ENCODE peak calls at places on chromosomes 11 and 22, in four cellular contexts. Q, M, G and B are unnamed samples.

GRCh38 chr11:123231263-123231662 is 36.2 kb upstream of the CLMP start:
- DNase-seq in G (no peak), Q (no peak), M (no peak), B (peak; percentile 28)

GRCh38 chr22:33853200-33854097 is 66.8 kb downstream of the LARGE1 start:
- DNase-seq in G (peak; percentile 53), Q (no peak), M (no peak), B (peak; percentile 19)

GRCh38 chr11:10633261-10633660 is 60.3 kb downstream of the IRAG1 start:
- DNase-seq in Q (no peak), M (no peak), G (no peak), B (no peak)

GRCh38 chr11:8593935-8594909 is at the start of gene STK33:
- DNase-seq in Q (peak; percentile 88), M (peak; percentile 34), G (no peak), B (peak; percentile 43)

GRCh38 chr11:5367461-5368074 is 16.0 kb upstream of the OR51M1 start:
- DNase-seq in Q (no peak), M (no peak), G (no peak), B (no peak)

GRCh38 chr22:35868938-35869337 is 151.3 kb downstream of the APOL5 start:
- DNase-seq in G (no peak), Q (no peak), M (no peak), B (no peak)

GRCh38 chr11:100684101-100685065 is 2.7 kb upstream of the ARHGAP42 start:
- DNase-seq in Q (no peak), M (peak; percentile 12), G (no peak), B (peak; percentile 21)

GRCh38 chr11:119319702-119320592 is 3.0 kb upstream of the MCAM start:
- DNase-seq in G (no peak), Q (no peak), M (no peak), B (no peak)

GRCh38 chr11:86398106-86398505 is 23.4 kb downstream of the CCDC81 start:
- DNase-seq in M (no peak), G (no peak), Q (no peak), B (no peak)

GRCh38 chr22:27314276-27314807 is 487.2 kb downstream of the MN1 start:
- DNase-seq in G (no peak), M (no peak), Q (no peak), B (no peak)

GRCh38 chr11:37532271-37532670 is 934.2 kb upstream of the RAG2 start:
- DNase-seq in M (no peak), G (no peak), Q (no peak), B (no peak)

GRCh38 chr22:17969732-17970131 is 54.6 kb downstream of the MICAL3 start:
- DNase-seq in M (no peak), G (no peak), Q (no peak), B (no peak)

GRCh38 chr22:49756201-49756600 is 71.5 kb downstream of the BRD1 start:
- DNase-seq in G (no peak), M (no peak), Q (no peak), B (no peak)

GRCh38 chr11:131966667-131967066 is 596.3 kb downstream of the NTM start:
- DNase-seq in Q (no peak), G (no peak), M (no peak), B (no peak)

GRCh38 chr22:17318817-17319216 is 50.4 kb upstream of the CECR2 start:
- DNase-seq in M (no peak), Q (no peak), G (no peak), B (no peak)

GRCh38 chr11:1088927-1089737 is 14.5 kb downstream of the MUC2 start:
- DNase-seq in G (no peak), M (no peak), Q (no peak), B (no peak)

GRCh38 chr11:498297-499181 is 8.5 kb downstream of the RNH1 start:
- DNase-seq in G (no peak), M (no peak), Q (no peak), B (no peak)

GRCh38 chr11:86955674-86956522 is 703 bp upstream of the FZD4 start:
- DNase-seq in Q (peak; percentile 88), M (peak; percentile 34), G (peak; percentile 5), B (peak; percentile 88)

GRCh38 chr11:30788849-30789248 is 202.7 kb upstream of the MPPED2 start:
- DNase-seq in M (no peak), G (no peak), Q (no peak), B (no peak)
- TF ChIP-seq ZNF274 in M (no peak), G (no peak), Q (no peak), B (no peak)

GRCh38 chr22:37336474-37337028 is 54.2 kb downstream of the CYTH4 start:
- DNase-seq in Q (no peak), G (no peak), M (no peak), B (no peak)

GRCh38 chr22:37335819-37336199 is 53.5 kb downstream of the CYTH4 start:
- DNase-seq in M (no peak), G (no peak), Q (no peak), B (no peak)

GRCh38 chr22:37333724-37334460 is 51.6 kb downstream of the CYTH4 start:
- DNase-seq in Q (no peak), G (no peak), M (no peak), B (no peak)

GRCh38 chr22:37334461-37334858 is 52.2 kb downstream of the CYTH4 start:
- DNase-seq in Q (no peak), G (no peak), M (no peak), B (no peak)

DNA sequence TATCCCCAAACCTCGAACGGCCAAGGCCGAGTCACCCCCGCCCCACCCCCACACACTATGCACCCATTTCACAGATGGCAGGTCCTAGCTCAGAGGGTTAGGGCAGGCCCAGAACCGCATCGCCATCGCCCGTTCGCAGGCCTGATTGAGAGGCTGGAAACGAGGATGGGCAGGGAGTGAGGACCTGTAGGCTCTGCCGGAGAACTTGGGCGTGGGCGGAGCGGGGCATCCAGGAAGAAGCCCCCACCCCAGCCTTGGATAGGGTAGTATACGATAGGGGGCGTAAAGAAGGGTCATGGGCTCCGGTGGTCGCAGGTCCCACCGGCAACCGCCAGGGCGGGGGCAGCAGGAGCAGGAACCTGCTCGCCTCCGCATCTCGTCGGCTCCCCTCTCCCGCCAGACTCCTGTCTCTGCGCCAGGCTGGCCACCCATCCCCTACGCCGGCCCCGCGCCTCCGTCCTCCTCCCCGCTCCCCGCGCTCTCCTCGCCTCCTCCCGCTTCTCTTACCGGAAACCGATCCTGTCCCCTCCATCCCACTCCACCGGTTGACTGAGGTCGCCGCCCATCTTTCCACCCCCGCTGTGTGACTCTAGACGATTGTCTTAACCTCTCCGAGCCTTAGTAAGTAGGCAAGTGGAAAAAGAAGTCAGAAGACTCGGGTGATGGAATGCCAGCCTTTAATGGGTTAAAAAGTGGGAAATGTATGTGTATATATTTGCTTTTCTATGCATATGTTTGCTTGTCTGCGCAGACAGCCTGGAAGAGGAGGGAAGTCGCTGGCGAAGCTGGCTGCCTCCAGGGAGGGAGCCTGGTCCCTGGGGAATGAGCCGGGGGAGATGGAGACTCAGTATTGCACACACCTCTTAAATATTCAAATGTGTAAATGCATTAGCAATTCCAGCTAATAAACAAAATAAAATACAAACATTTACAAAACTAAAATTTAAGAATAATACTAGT is 52.8 kb downstream of the CYTH4 start:
- DNase-seq in M (no peak), G (no peak), Q (peak; percentile 76), B (no peak)
- TF ChIP-seq EZH2 in M (no peak), G (no peak), Q (peak; percentile 50), B (no peak)

GRCh38 chr22:30187726-30188407 is 58.7 kb downstream of the LIF start:
- DNase-seq in M (no peak), G (no peak), Q (no peak), B (no peak)
- TF ChIP-seq ZNF274 in M (no peak), G (no peak), Q (no peak), B (no peak)

GRCh38 chr11:45390407-45390806 is 104.3 kb upstream of the SYT13 start:
- DNase-seq in M (no peak), Q (no peak), G (no peak), B (peak; percentile 49)
- TF ChIP-seq EZH2 in M (no peak), Q (no peak), G (no peak), B (no peak)

GRCh38 chr22:31247726-31248125 is 35.6 kb downstream of the LIMK2 start:
- DNase-seq in M (no peak), Q (no peak), G (no peak), B (no peak)
- TF ChIP-seq ZNF274 in M (no peak), Q (no peak), G (no peak), B (no peak)

DNA sequence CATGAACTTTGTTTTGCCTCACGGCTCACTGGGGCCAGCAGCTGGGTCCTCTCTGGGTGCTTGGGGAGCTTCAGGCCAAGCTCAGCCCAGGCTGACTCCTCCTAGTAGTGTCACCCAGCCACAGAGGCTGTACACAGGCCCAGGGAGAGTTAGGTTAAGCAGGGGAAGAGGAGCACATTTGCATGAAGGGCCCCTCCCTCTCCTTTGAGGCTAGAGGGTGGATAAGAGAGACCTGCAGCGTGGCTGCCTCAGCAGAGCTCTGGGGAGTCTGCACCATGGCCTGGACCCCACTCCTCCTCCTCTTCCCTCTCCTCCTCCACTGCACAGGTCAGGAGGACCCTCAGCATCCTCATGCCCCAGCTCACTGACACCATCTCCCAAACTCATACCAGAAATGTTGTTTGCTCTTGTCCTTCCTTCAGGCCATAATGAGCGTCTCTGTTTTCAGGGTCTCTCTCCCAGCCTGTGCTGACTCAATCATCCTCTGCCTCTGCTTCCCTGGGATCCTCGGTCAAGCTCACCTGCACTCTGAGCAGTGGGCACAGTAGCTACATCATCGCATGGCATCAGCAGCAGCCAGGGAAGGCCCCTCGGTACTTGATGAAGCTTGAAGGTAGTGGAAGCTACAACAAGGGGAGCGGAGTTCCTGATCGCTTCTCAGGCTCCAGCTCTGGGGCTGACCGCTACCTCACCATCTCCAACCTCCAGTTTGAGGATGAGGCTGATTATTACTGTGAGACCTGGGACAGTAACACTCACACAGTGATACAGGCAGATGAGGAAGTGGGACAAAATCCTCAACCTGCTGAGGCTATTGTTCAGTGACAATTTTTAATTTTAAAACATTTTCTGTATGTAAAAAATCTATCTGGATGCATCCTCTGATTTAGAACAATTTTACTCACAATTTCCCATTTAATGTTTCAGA is 82.4 kb upstream of the VPREB1 start:
- DNase-seq in Q (no peak), M (no peak), G (peak; percentile 42), B (no peak)
- TF ChIP-seq EZH2 in Q (no peak), M (no peak), G (no peak), B (no peak)

GRCh38 chr11:11992257-11992690 is 16.2 kb downstream of the DKK3 start:
- DNase-seq in Q (no peak), G (no peak), M (no peak), B (peak; percentile 84)
- TF ChIP-seq ZNF274 in Q (no peak), G (no peak), M (no peak), B (no peak)

DNA sequence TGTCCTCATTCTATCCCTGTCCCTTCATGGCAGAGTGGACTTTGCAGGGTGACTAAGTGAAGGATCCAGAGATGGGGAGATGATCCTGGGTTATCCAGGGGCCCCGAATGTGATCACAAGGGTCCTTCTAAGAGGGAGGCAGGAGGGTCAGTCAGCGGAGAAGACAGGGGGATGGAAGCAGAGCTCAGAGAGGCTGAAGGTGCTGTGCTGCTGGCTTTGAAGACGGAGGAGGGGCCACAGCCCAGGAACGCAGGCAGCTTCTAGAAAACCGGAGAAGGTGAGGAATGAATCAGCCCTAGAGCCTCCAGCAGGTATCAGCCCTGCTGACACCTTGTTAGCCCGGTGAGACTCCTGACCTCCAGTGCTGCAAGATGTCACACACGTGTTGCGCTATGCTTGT is 63.7 kb downstream of the CDKN1C start:
- DNase-seq in M (no peak), Q (no peak), G (no peak), B (no peak)
- TF ChIP-seq EZH2 in M (no peak), Q (no peak), G (no peak), B (no peak)